ENCODE peak calls at places on chromosomes 11 and 22, in nine cellular contexts. One of them, this sample, is unnamed.

GRCh38 chr11:126547691-126548090 is 192.2 kb downstream of the ST3GAL4 start:
- DNase-seq in progenitor cell of endocrine pancreas: no peak
- DNase-seq in GM18507: no peak
- DNase-seq in small intestine: no peak
- DNase-seq in activated CD8-positive, alpha-beta memory T cell treated with anti-CD3 and anti-CD28 coated beads for 48 hours: no peak
- DNase-seq in activated CD4-positive, alpha-beta T cell treated with anti-CD3 and anti-CD28 coated beads, Interleukin-2, amount 50 U/mL, for 48 hours: no peak
- DNase-seq in hippocampal formation: no peak
- DNase-seq in H7: no peak
- DNase-seq in OCI-LY7: no peak
- DNase-seq in this sample: no peak

GRCh38 chr11:43505171-43505570 is 146.5 kb downstream of the TTC17 start:
- DNase-seq in progenitor cell of endocrine pancreas: no peak
- DNase-seq in GM18507: no peak
- DNase-seq in small intestine: no peak
- DNase-seq in activated CD8-positive, alpha-beta memory T cell treated with anti-CD3 and anti-CD28 coated beads for 48 hours: no peak
- DNase-seq in activated CD4-positive, alpha-beta T cell treated with anti-CD3 and anti-CD28 coated beads, Interleukin-2, amount 50 U/mL, for 48 hours: no peak
- DNase-seq in hippocampal formation: no peak
- DNase-seq in H7: no peak
- DNase-seq in OCI-LY7: no peak
- DNase-seq in this sample: no peak

GRCh38 chr11:1308745-1309497 is 511 bp downstream of the TOLLIP start:
- DNase-seq in progenitor cell of endocrine pancreas: no peak
- DNase-seq in GM18507: peak
- DNase-seq in small intestine: no peak
- DNase-seq in activated CD8-positive, alpha-beta memory T cell treated with anti-CD3 and anti-CD28 coated beads for 48 hours: no peak
- DNase-seq in activated CD4-positive, alpha-beta T cell treated with anti-CD3 and anti-CD28 coated beads, Interleukin-2, amount 50 U/mL, for 48 hours: peak
- DNase-seq in hippocampal formation: no peak
- DNase-seq in H7: peak
- DNase-seq in OCI-LY7: no peak
- DNase-seq in this sample: no peak

GRCh38 chr22:36585841-36586240 is 56.9 kb upstream of the EIF3D start:
- DNase-seq in progenitor cell of endocrine pancreas: no peak
- DNase-seq in GM18507: no peak
- DNase-seq in small intestine: no peak
- DNase-seq in activated CD8-positive, alpha-beta memory T cell treated with anti-CD3 and anti-CD28 coated beads for 48 hours: no peak
- DNase-seq in activated CD4-positive, alpha-beta T cell treated with anti-CD3 and anti-CD28 coated beads, Interleukin-2, amount 50 U/mL, for 48 hours: no peak
- DNase-seq in hippocampal formation: no peak
- DNase-seq in H7: peak
- DNase-seq in OCI-LY7: no peak
- DNase-seq in this sample: no peak

GRCh38 chr11:102287963-102288744 is 29.1 kb upstream of the BIRC3 start:
- DNase-seq in progenitor cell of endocrine pancreas: no peak
- DNase-seq in GM18507: peak
- DNase-seq in small intestine: peak
- DNase-seq in activated CD8-positive, alpha-beta memory T cell treated with anti-CD3 and anti-CD28 coated beads for 48 hours: no peak
- DNase-seq in activated CD4-positive, alpha-beta T cell treated with anti-CD3 and anti-CD28 coated beads, Interleukin-2, amount 50 U/mL, for 48 hours: peak
- DNase-seq in hippocampal formation: peak
- DNase-seq in H7: peak
- DNase-seq in OCI-LY7: peak
- DNase-seq in this sample: peak

GRCh38 chr11:103940542-103940941 is 95.9 kb upstream of the DDI1 start:
- DNase-seq in progenitor cell of endocrine pancreas: no peak
- DNase-seq in GM18507: no peak
- DNase-seq in small intestine: no peak
- DNase-seq in activated CD8-positive, alpha-beta memory T cell treated with anti-CD3 and anti-CD28 coated beads for 48 hours: no peak
- DNase-seq in activated CD4-positive, alpha-beta T cell treated with anti-CD3 and anti-CD28 coated beads, Interleukin-2, amount 50 U/mL, for 48 hours: no peak
- DNase-seq in hippocampal formation: no peak
- DNase-seq in H7: no peak
- DNase-seq in OCI-LY7: no peak
- DNase-seq in this sample: no peak

GRCh38 chr11:34206598-34207300 is 101.3 kb downstream of the NAT10 start:
- DNase-seq in progenitor cell of endocrine pancreas: no peak
- DNase-seq in GM18507: no peak
- DNase-seq in small intestine: no peak
- DNase-seq in activated CD8-positive, alpha-beta memory T cell treated with anti-CD3 and anti-CD28 coated beads for 48 hours: no peak
- DNase-seq in activated CD4-positive, alpha-beta T cell treated with anti-CD3 and anti-CD28 coated beads, Interleukin-2, amount 50 U/mL, for 48 hours: no peak
- DNase-seq in hippocampal formation: no peak
- DNase-seq in H7: peak
- DNase-seq in OCI-LY7: no peak
- DNase-seq in this sample: no peak

GRCh38 chr22:25068701-25069100 is 116.2 kb downstream of the KIAA1671 start:
- DNase-seq in progenitor cell of endocrine pancreas: no peak
- DNase-seq in GM18507: no peak
- DNase-seq in small intestine: no peak
- DNase-seq in activated CD8-positive, alpha-beta memory T cell treated with anti-CD3 and anti-CD28 coated beads for 48 hours: no peak
- DNase-seq in activated CD4-positive, alpha-beta T cell treated with anti-CD3 and anti-CD28 coated beads, Interleukin-2, amount 50 U/mL, for 48 hours: peak
- DNase-seq in hippocampal formation: no peak
- DNase-seq in H7: peak
- DNase-seq in OCI-LY7: no peak
- DNase-seq in this sample: no peak

GRCh38 chr11:75567971-75568370 is 5.9 kb downstream of the SERPINH1 start:
- DNase-seq in progenitor cell of endocrine pancreas: no peak
- DNase-seq in GM18507: no peak
- DNase-seq in small intestine: no peak
- DNase-seq in activated CD8-positive, alpha-beta memory T cell treated with anti-CD3 and anti-CD28 coated beads for 48 hours: no peak
- DNase-seq in activated CD4-positive, alpha-beta T cell treated with anti-CD3 and anti-CD28 coated beads, Interleukin-2, amount 50 U/mL, for 48 hours: no peak
- DNase-seq in hippocampal formation: no peak
- DNase-seq in H7: no peak
- DNase-seq in OCI-LY7: no peak
- DNase-seq in this sample: no peak

GRCh38 chr22:45481661-45482060 is 21.0 kb upstream of the FBLN1 start:
- DNase-seq in progenitor cell of endocrine pancreas: no peak
- DNase-seq in GM18507: no peak
- DNase-seq in small intestine: no peak
- DNase-seq in activated CD8-positive, alpha-beta memory T cell treated with anti-CD3 and anti-CD28 coated beads for 48 hours: no peak
- DNase-seq in activated CD4-positive, alpha-beta T cell treated with anti-CD3 and anti-CD28 coated beads, Interleukin-2, amount 50 U/mL, for 48 hours: no peak
- DNase-seq in hippocampal formation: no peak
- DNase-seq in H7: no peak
- DNase-seq in OCI-LY7: no peak
- DNase-seq in this sample: no peak

GRCh38 chr11:69641681-69642548 is 959 bp downstream of the CCND1 start:
- DNase-seq in progenitor cell of endocrine pancreas: no peak
- DNase-seq in GM18507: no peak
- DNase-seq in small intestine: no peak
- DNase-seq in activated CD8-positive, alpha-beta memory T cell treated with anti-CD3 and anti-CD28 coated beads for 48 hours: no peak
- DNase-seq in activated CD4-positive, alpha-beta T cell treated with anti-CD3 and anti-CD28 coated beads, Interleukin-2, amount 50 U/mL, for 48 hours: no peak
- DNase-seq in hippocampal formation: no peak
- DNase-seq in H7: peak
- DNase-seq in OCI-LY7: no peak
- DNase-seq in this sample: peak

GRCh38 chr11:108873305-108873704 is 208.4 kb downstream of the DDX10 start:
- DNase-seq in progenitor cell of endocrine pancreas: no peak
- DNase-seq in GM18507: no peak
- DNase-seq in small intestine: no peak
- DNase-seq in activated CD8-positive, alpha-beta memory T cell treated with anti-CD3 and anti-CD28 coated beads for 48 hours: no peak
- DNase-seq in activated CD4-positive, alpha-beta T cell treated with anti-CD3 and anti-CD28 coated beads, Interleukin-2, amount 50 U/mL, for 48 hours: no peak
- DNase-seq in hippocampal formation: no peak
- DNase-seq in H7: no peak
- DNase-seq in OCI-LY7: no peak
- DNase-seq in this sample: no peak

GRCh38 chr11:66317322-66317765 is 500 bp upstream of the CD248 start:
- DNase-seq in progenitor cell of endocrine pancreas: no peak
- DNase-seq in GM18507: no peak
- DNase-seq in small intestine: no peak
- DNase-seq in activated CD8-positive, alpha-beta memory T cell treated with anti-CD3 and anti-CD28 coated beads for 48 hours: no peak
- DNase-seq in activated CD4-positive, alpha-beta T cell treated with anti-CD3 and anti-CD28 coated beads, Interleukin-2, amount 50 U/mL, for 48 hours: no peak
- DNase-seq in hippocampal formation: no peak
- DNase-seq in H7: peak
- DNase-seq in OCI-LY7: peak
- DNase-seq in this sample: no peak

GRCh38 chr22:23102776-23103175 is 32.5 kb downstream of the GNAZ start:
- DNase-seq in progenitor cell of endocrine pancreas: no peak
- DNase-seq in GM18507: no peak
- DNase-seq in small intestine: no peak
- DNase-seq in activated CD8-positive, alpha-beta memory T cell treated with anti-CD3 and anti-CD28 coated beads for 48 hours: no peak
- DNase-seq in activated CD4-positive, alpha-beta T cell treated with anti-CD3 and anti-CD28 coated beads, Interleukin-2, amount 50 U/mL, for 48 hours: no peak
- DNase-seq in hippocampal formation: no peak
- DNase-seq in H7: no peak
- DNase-seq in OCI-LY7: no peak
- DNase-seq in this sample: no peak